ENCODE peak calls at places on chromosomes 11 and 22, in six cellular contexts. One of them, this sample, is unnamed. For H3K36me3, the result is how much of the 10 kb centered on the place peaks cover.

GRCh38 chr11:794766-795637 is 3.1 kb downstream of the SLC25A22 start:
- DNase-seq in sigmoid colon: no peak
- DNase-seq in endodermal cell: no peak
- DNase-seq in kidney: no peak
- DNase-seq in astrocyte: no peak
- DNase-seq in vagina: no peak
- DNase-seq in this sample: no peak

GRCh38 chr11:39589391-39589790 is 1870.1 kb downstream of the LRRC4C start:
- DNase-seq in sigmoid colon: no peak
- DNase-seq in endodermal cell: no peak
- DNase-seq in kidney: no peak
- DNase-seq in astrocyte: no peak
- DNase-seq in vagina: no peak
- DNase-seq in this sample: no peak

GRCh38 chr11:132782102-132782501 is 750.2 kb downstream of the OPCML start:
- DNase-seq in sigmoid colon: no peak
- DNase-seq in endodermal cell: no peak
- DNase-seq in kidney: no peak
- DNase-seq in astrocyte: no peak
- DNase-seq in vagina: no peak
- DNase-seq in this sample: no peak

GRCh38 chr22:30561402-30562154 is 12.9 kb downstream of the GAL3ST1 start:
- DNase-seq in sigmoid colon: no peak
- DNase-seq in endodermal cell: peak
- DNase-seq in kidney: no peak
- DNase-seq in astrocyte: no peak
- DNase-seq in vagina: no peak
- DNase-seq in this sample: no peak

GRCh38 chr11:35550374-35551036 is 25.1 kb upstream of the PAMR1 start:
- DNase-seq in sigmoid colon: no peak
- DNase-seq in endodermal cell: no peak
- DNase-seq in kidney: no peak
- DNase-seq in astrocyte: peak
- DNase-seq in vagina: peak
- DNase-seq in this sample: no peak

GRCh38 chr11:126510621-126511370 is 155.3 kb downstream of the ST3GAL4 start:
- DNase-seq in sigmoid colon: peak
- DNase-seq in endodermal cell: peak
- DNase-seq in kidney: no peak
- DNase-seq in astrocyte: no peak
- DNase-seq in vagina: no peak
- DNase-seq in this sample: no peak

GRCh38 chr11:126098204-126098769 is 35.6 kb upstream of the CDON start:
- DNase-seq in sigmoid colon: peak
- DNase-seq in endodermal cell: peak
- DNase-seq in kidney: no peak
- DNase-seq in astrocyte: no peak
- DNase-seq in vagina: no peak
- DNase-seq in this sample: no peak

GRCh38 chr11:111942826-111943225 is 5.7 kb downstream of the DIXDC1 start:
- DNase-seq in sigmoid colon: no peak
- DNase-seq in endodermal cell: no peak
- DNase-seq in kidney: no peak
- DNase-seq in astrocyte: peak
- DNase-seq in vagina: no peak
- DNase-seq in this sample: no peak

GRCh38 chr11:12276356-12276755 is 101.0 kb upstream of the PARVA start:
- DNase-seq in sigmoid colon: peak
- DNase-seq in endodermal cell: peak
- DNase-seq in kidney: peak
- DNase-seq in astrocyte: no peak
- DNase-seq in vagina: no peak
- DNase-seq in this sample: no peak

GRCh38 chr22:41535244-41535643 is 9.0 kb downstream of the POLR3H start:
- DNase-seq in sigmoid colon: no peak
- DNase-seq in endodermal cell: peak
- DNase-seq in kidney: no peak
- DNase-seq in astrocyte: no peak
- DNase-seq in vagina: no peak
- DNase-seq in this sample: no peak

GRCh38 chr11:75342231-75342918 is 9.1 kb downstream of the ARRB1 start:
- DNase-seq in sigmoid colon: no peak
- DNase-seq in endodermal cell: peak
- DNase-seq in kidney: peak
- DNase-seq in astrocyte: no peak
- DNase-seq in vagina: no peak
- DNase-seq in this sample: no peak

GRCh38 chr11:12359761-12360160 is 17.6 kb upstream of the PARVA start:
- DNase-seq in sigmoid colon: no peak
- DNase-seq in endodermal cell: no peak
- DNase-seq in kidney: no peak
- DNase-seq in astrocyte: peak
- DNase-seq in vagina: no peak
- DNase-seq in this sample: no peak

GRCh38 chr11:10623797-10624761 is 55.6 kb upstream of the LYVE1 start:
- DNase-seq in sigmoid colon: peak
- DNase-seq in endodermal cell: peak
- DNase-seq in kidney: no peak
- DNase-seq in astrocyte: no peak
- DNase-seq in vagina: no peak
- DNase-seq in this sample: peak

GRCh38 chr11:2268911-2269600 is 1.3 kb downstream of the ASCL2 start:
- DNase-seq in sigmoid colon: no peak
- DNase-seq in endodermal cell: peak
- DNase-seq in kidney: peak
- DNase-seq in astrocyte: no peak
- DNase-seq in vagina: peak
- DNase-seq in this sample: peak

GRCh38 chr11:17547051-17547577 is at the start of gene OTOG:
- DNase-seq in sigmoid colon: no peak
- DNase-seq in endodermal cell: peak
- DNase-seq in kidney: no peak
- DNase-seq in astrocyte: no peak
- DNase-seq in vagina: no peak
- DNase-seq in this sample: no peak

GRCh38 chr11:37533087-37533486 is 935.1 kb upstream of the RAG2 start:
- DNase-seq in sigmoid colon: no peak
- DNase-seq in endodermal cell: no peak
- DNase-seq in kidney: no peak
- DNase-seq in astrocyte: no peak
- DNase-seq in vagina: no peak
- DNase-seq in this sample: no peak

GRCh38 chr11:102421262-102421661 is 31.3 kb downstream of the TMEM123 start:
- DNase-seq in sigmoid colon: no peak
- DNase-seq in endodermal cell: no peak
- DNase-seq in kidney: no peak
- DNase-seq in astrocyte: no peak
- DNase-seq in vagina: no peak
- DNase-seq in this sample: no peak

GRCh38 chr11:78361228-78361627 is 56.4 kb downstream of the GAB2 start:
- DNase-seq in sigmoid colon: no peak
- DNase-seq in endodermal cell: no peak
- DNase-seq in kidney: no peak
- DNase-seq in astrocyte: no peak
- DNase-seq in vagina: no peak
- DNase-seq in this sample: no peak

GRCh38 chr22:17770180-17771077 is 3.8 kb downstream of the BID start:
- DNase-seq in sigmoid colon: no peak
- DNase-seq in endodermal cell: peak
- DNase-seq in kidney: no peak
- DNase-seq in astrocyte: no peak
- DNase-seq in vagina: no peak
- DNase-seq in this sample: no peak

GRCh38 chr11:88508808-88509581 is 171.5 kb upstream of the CTSC start:
- DNase-seq in sigmoid colon: no peak
- DNase-seq in endodermal cell: peak
- DNase-seq in kidney: peak
- DNase-seq in astrocyte: peak
- DNase-seq in vagina: no peak
- DNase-seq in this sample: no peak

GRCh38 chr22:33270596-33270995 is 212.4 kb upstream of the SYN3 start:
- DNase-seq in sigmoid colon: no peak
- DNase-seq in endodermal cell: no peak
- DNase-seq in kidney: no peak
- DNase-seq in astrocyte: no peak
- DNase-seq in vagina: no peak
- DNase-seq in this sample: no peak

GRCh38 chr11:112797653-112798293 is 163.4 kb upstream of the NCAM1 start:
- DNase-seq in sigmoid colon: no peak
- DNase-seq in endodermal cell: peak
- DNase-seq in kidney: no peak
- DNase-seq in astrocyte: no peak
- DNase-seq in vagina: no peak
- DNase-seq in this sample: no peak

GRCh38 chr11:69905611-69906452 is 86.6 kb upstream of the FGF3 start:
- DNase-seq in sigmoid colon: no peak
- DNase-seq in endodermal cell: no peak
- DNase-seq in kidney: peak
- DNase-seq in astrocyte: no peak
- DNase-seq in vagina: no peak
- DNase-seq in this sample: no peak

GRCh38 chr11:67286621-67287333 is 2.3 kb upstream of the ANKRD13D start:
- DNase-seq in sigmoid colon: peak
- DNase-seq in endodermal cell: no peak
- DNase-seq in kidney: peak
- DNase-seq in astrocyte: no peak
- DNase-seq in vagina: no peak
- DNase-seq in this sample: no peak
- TF ChIP-seq CTCF in sigmoid colon: no peak
- TF ChIP-seq CTCF in endodermal cell: peak
- TF ChIP-seq CTCF in kidney: no peak
- TF ChIP-seq CTCF in astrocyte: no peak
- TF ChIP-seq CTCF in vagina: no peak
- TF ChIP-seq CTCF in this sample: no peak

GRCh38 chr11:114082415-114082748 is 22.9 kb downstream of the ZBTB16 start:
- DNase-seq in sigmoid colon: no peak
- DNase-seq in endodermal cell: no peak
- DNase-seq in kidney: no peak
- DNase-seq in astrocyte: no peak
- DNase-seq in vagina: no peak
- DNase-seq in this sample: no peak

GRCh38 chr11:114084414-114084813 is 24.9 kb downstream of the ZBTB16 start:
- DNase-seq in sigmoid colon: peak
- DNase-seq in endodermal cell: no peak
- DNase-seq in kidney: no peak
- DNase-seq in astrocyte: no peak
- DNase-seq in vagina: no peak
- DNase-seq in this sample: no peak

GRCh38 chr11:114083256-114084252 is 24.0 kb downstream of the ZBTB16 start:
- DNase-seq in sigmoid colon: peak
- DNase-seq in endodermal cell: no peak
- DNase-seq in kidney: no peak
- DNase-seq in astrocyte: no peak
- DNase-seq in vagina: no peak
- DNase-seq in this sample: no peak

GRCh38 chr11:114081641-114082414 is 22.3 kb downstream of the ZBTB16 start:
- DNase-seq in sigmoid colon: peak
- DNase-seq in endodermal cell: no peak
- DNase-seq in kidney: no peak
- DNase-seq in astrocyte: peak
- DNase-seq in vagina: no peak
- DNase-seq in this sample: no peak

GRCh38 chr11:114082767-114083181 is 23.3 kb downstream of the ZBTB16 start:
- DNase-seq in sigmoid colon: peak
- DNase-seq in endodermal cell: no peak
- DNase-seq in kidney: no peak
- DNase-seq in astrocyte: no peak
- DNase-seq in vagina: no peak
- DNase-seq in this sample: no peak
- H3K36me3 ChIP-seq in sigmoid colon: under half
- H3K36me3 ChIP-seq in endodermal cell: under half
- H3K36me3 ChIP-seq in kidney: under half
- H3K36me3 ChIP-seq in astrocyte: under half
- H3K36me3 ChIP-seq in vagina: under half
- H3K36me3 ChIP-seq in this sample: under half

GRCh38 chr11:46304605-46305004 is 27.1 kb downstream of the CREB3L1 start:
- DNase-seq in sigmoid colon: no peak
- DNase-seq in endodermal cell: no peak
- DNase-seq in kidney: no peak
- DNase-seq in astrocyte: no peak
- DNase-seq in vagina: no peak
- DNase-seq in this sample: no peak

GRCh38 chr11:46307369-46307768 is 29.9 kb downstream of the CREB3L1 start:
- DNase-seq in sigmoid colon: no peak
- DNase-seq in endodermal cell: no peak
- DNase-seq in kidney: no peak
- DNase-seq in astrocyte: no peak
- DNase-seq in vagina: no peak
- DNase-seq in this sample: no peak

GRCh38 chr11:46306296-46306853 is 28.9 kb downstream of the CREB3L1 start:
- DNase-seq in sigmoid colon: no peak
- DNase-seq in endodermal cell: no peak
- DNase-seq in kidney: no peak
- DNase-seq in astrocyte: no peak
- DNase-seq in vagina: no peak
- DNase-seq in this sample: no peak

GRCh38 chr11:46302866-46303265 is 25.4 kb downstream of the CREB3L1 start:
- DNase-seq in sigmoid colon: no peak
- DNase-seq in endodermal cell: no peak
- DNase-seq in kidney: no peak
- DNase-seq in astrocyte: no peak
- DNase-seq in vagina: no peak
- DNase-seq in this sample: no peak

GRCh38 chr11:46305295-46305694 is 27.8 kb downstream of the CREB3L1 start:
- DNase-seq in sigmoid colon: no peak
- DNase-seq in endodermal cell: no peak
- DNase-seq in kidney: no peak
- DNase-seq in astrocyte: no peak
- DNase-seq in vagina: no peak
- DNase-seq in this sample: no peak
- TF ChIP-seq CTCF in sigmoid colon: no peak
- TF ChIP-seq CTCF in endodermal cell: no peak
- TF ChIP-seq CTCF in kidney: no peak
- TF ChIP-seq CTCF in astrocyte: no peak
- TF ChIP-seq CTCF in vagina: no peak
- TF ChIP-seq CTCF in this sample: no peak

DNA sequence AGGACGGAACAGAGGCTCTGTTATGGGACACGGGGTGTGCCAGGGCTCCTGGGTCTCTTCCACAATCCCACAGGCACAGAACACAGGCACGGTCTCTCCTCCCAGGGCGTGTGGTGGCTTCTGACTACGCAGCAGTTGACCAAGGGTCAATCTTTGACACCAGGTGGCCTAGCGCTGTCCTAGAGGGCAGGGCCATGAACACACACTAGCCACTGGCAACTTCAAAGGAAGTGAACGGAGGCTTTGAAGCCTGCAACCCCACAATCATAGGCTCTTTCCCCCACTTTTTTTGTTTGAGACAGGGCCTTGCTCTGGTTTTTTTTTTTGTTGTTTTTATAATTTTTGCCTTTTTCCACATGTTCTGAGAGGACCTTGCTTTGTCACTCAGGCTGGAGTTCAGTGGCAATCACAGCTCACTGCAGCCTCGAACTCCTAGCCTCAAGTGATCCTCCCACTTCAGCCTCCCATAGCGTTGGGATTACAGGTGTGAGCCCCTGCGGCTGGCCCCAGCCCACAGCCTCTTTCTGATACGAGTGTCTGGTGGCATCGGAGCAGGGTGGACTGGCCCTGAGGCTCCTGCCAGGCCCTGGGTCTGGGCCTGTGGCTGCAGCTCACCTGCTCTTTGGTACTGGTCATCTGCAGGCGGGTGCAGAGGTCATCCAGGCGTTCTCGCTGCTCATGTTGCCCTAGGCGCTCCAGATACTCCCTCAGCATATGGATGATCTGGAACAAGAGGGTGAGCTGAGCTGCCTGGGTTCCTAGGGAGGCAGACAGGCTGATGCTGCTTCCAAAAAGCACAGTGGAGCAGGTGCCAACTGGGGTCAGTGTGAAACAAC is 9.1 kb downstream of the GALR3 start:
- DNase-seq in sigmoid colon: no peak
- DNase-seq in endodermal cell: no peak
- DNase-seq in kidney: no peak
- DNase-seq in astrocyte: no peak
- DNase-seq in vagina: no peak
- DNase-seq in this sample: no peak
- H3K36me3 ChIP-seq in sigmoid colon: under half
- H3K36me3 ChIP-seq in endodermal cell: under half
- H3K36me3 ChIP-seq in kidney: under half
- H3K36me3 ChIP-seq in astrocyte: under half
- H3K36me3 ChIP-seq in vagina: under half
- H3K36me3 ChIP-seq in this sample: half or more

This sample was measured in lung.